ENCODE peak calls at places on chromosomes 13 and 19, in seven cellular contexts. One of them, this sample, is unnamed.

GRCh38 chr19:3374369-3375112 is 8.2 kb downstream of the NFIC start:
- DNase-seq in endothelial cell of umbilical vein: no peak
- DNase-seq in GM23338: no peak
- DNase-seq in GM12878: no peak
- DNase-seq in stomach: peak; percentile 84
- DNase-seq in Panc1: no peak
- DNase-seq in K562: peak; percentile 62
- DNase-seq in this sample: no peak

GRCh38 chr19:35963514-35963913 is 27.3 kb downstream of the LRFN3 start:
- DNase-seq in endothelial cell of umbilical vein: peak; percentile 55
- DNase-seq in GM23338: peak; percentile 92
- DNase-seq in GM12878: no peak
- DNase-seq in stomach: no peak
- DNase-seq in Panc1: no peak
- DNase-seq in K562: peak; percentile 55
- DNase-seq in this sample: no peak

GRCh38 chr13:32142956-32143375 is 111.4 kb downstream of the FRY start:
- DNase-seq in endothelial cell of umbilical vein: peak; percentile 95
- DNase-seq in GM23338: peak; percentile 82
- DNase-seq in GM12878: no peak
- DNase-seq in stomach: no peak
- DNase-seq in Panc1: no peak
- DNase-seq in K562: no peak
- DNase-seq in this sample: no peak

GRCh38 chr13:56659041-56659471 is 481.7 kb upstream of the PRR20A start:
- DNase-seq in endothelial cell of umbilical vein: no peak
- DNase-seq in GM23338: no peak
- DNase-seq in GM12878: no peak
- DNase-seq in stomach: no peak
- DNase-seq in Panc1: no peak
- DNase-seq in K562: no peak
- DNase-seq in this sample: no peak

GRCh38 chr19:31819837-31820236 is 470.6 kb upstream of the TSHZ3 start:
- DNase-seq in endothelial cell of umbilical vein: no peak
- DNase-seq in GM23338: no peak
- DNase-seq in GM12878: no peak
- DNase-seq in stomach: no peak
- DNase-seq in Panc1: no peak
- DNase-seq in K562: no peak
- DNase-seq in this sample: no peak

GRCh38 chr13:41060723-41061074 is 610 bp upstream of the WBP4 start:
- DNase-seq in endothelial cell of umbilical vein: peak; percentile 81
- DNase-seq in GM23338: peak; percentile 76
- DNase-seq in GM12878: peak; percentile 73
- DNase-seq in stomach: peak; percentile 84
- DNase-seq in Panc1: no peak
- DNase-seq in K562: peak; percentile 53
- DNase-seq in this sample: peak; percentile 68

GRCh38 chr13:111344471-111345191 is 24.2 kb downstream of the TEX29 start:
- DNase-seq in endothelial cell of umbilical vein: no peak
- DNase-seq in GM23338: peak; percentile 92
- DNase-seq in GM12878: no peak
- DNase-seq in stomach: peak; percentile 63
- DNase-seq in Panc1: no peak
- DNase-seq in K562: peak; percentile 15
- DNase-seq in this sample: peak; percentile 81

GRCh38 chr13:26914624-26915023 is 154.0 kb upstream of the GPR12 start:
- DNase-seq in endothelial cell of umbilical vein: no peak
- DNase-seq in GM23338: no peak
- DNase-seq in GM12878: peak; percentile 9
- DNase-seq in stomach: no peak
- DNase-seq in Panc1: no peak
- DNase-seq in K562: no peak
- DNase-seq in this sample: no peak

GRCh38 chr19:4911314-4911713 is 2.0 kb downstream of the UHRF1 start:
- DNase-seq in endothelial cell of umbilical vein: no peak
- DNase-seq in GM23338: no peak
- DNase-seq in GM12878: no peak
- DNase-seq in stomach: no peak
- DNase-seq in Panc1: no peak
- DNase-seq in K562: no peak
- DNase-seq in this sample: no peak

GRCh38 chr19:35124098-35125060 is 8.8 kb downstream of the FXYD3 start:
- DNase-seq in endothelial cell of umbilical vein: peak; percentile 89
- DNase-seq in GM23338: peak; percentile 64
- DNase-seq in GM12878: peak; percentile 76
- DNase-seq in stomach: peak; percentile 96
- DNase-seq in Panc1: no peak
- DNase-seq in K562: peak; percentile 99
- DNase-seq in this sample: peak; percentile 95

GRCh38 chr19:8307965-8308866 is at the start of gene CD320:
- DNase-seq in endothelial cell of umbilical vein: peak; percentile 92
- DNase-seq in GM23338: peak; percentile 94
- DNase-seq in GM12878: peak; percentile 63
- DNase-seq in stomach: peak; percentile 93
- DNase-seq in Panc1: peak; percentile 69
- DNase-seq in K562: peak; percentile 92
- DNase-seq in this sample: peak; percentile 89

GRCh38 chr19:20923077-20923871 is at the start of gene ZNF85:
- DNase-seq in endothelial cell of umbilical vein: peak; percentile 94
- DNase-seq in GM23338: peak; percentile 97
- DNase-seq in GM12878: peak; percentile 84
- DNase-seq in stomach: peak; percentile 92
- DNase-seq in Panc1: peak; percentile 76
- DNase-seq in K562: peak; percentile 24
- DNase-seq in this sample: peak; percentile 93

GRCh38 chr13:112984954-112985802 is 16.2 kb downstream of the MCF2L start:
- DNase-seq in endothelial cell of umbilical vein: no peak
- DNase-seq in GM23338: no peak
- DNase-seq in GM12878: no peak
- DNase-seq in stomach: peak; percentile 66
- DNase-seq in Panc1: no peak
- DNase-seq in K562: no peak
- DNase-seq in this sample: peak; percentile 41

GRCh38 chr19:5665781-5666513 is 14.4 kb downstream of the MICOS13 start:
- DNase-seq in endothelial cell of umbilical vein: peak; percentile 59
- DNase-seq in GM23338: peak; percentile 19
- DNase-seq in GM12878: peak; percentile 20
- DNase-seq in stomach: no peak
- DNase-seq in Panc1: no peak
- DNase-seq in K562: peak; percentile 41
- DNase-seq in this sample: no peak

GRCh38 chr13:37775871-37776270 is 93.7 kb downstream of the TRPC4 start:
- DNase-seq in endothelial cell of umbilical vein: no peak
- DNase-seq in GM23338: no peak
- DNase-seq in GM12878: no peak
- DNase-seq in stomach: no peak
- DNase-seq in Panc1: no peak
- DNase-seq in K562: no peak
- DNase-seq in this sample: no peak

GRCh38 chr19:51572415-51572814 is 1.3 kb downstream of the ZNF175 start:
- DNase-seq in endothelial cell of umbilical vein: peak; percentile 49
- DNase-seq in GM23338: no peak
- DNase-seq in GM12878: no peak
- DNase-seq in stomach: no peak
- DNase-seq in Panc1: no peak
- DNase-seq in K562: no peak
- DNase-seq in this sample: no peak

GRCh38 chr13:20702530-20702929 is 969 bp upstream of the IL17D start:
- DNase-seq in endothelial cell of umbilical vein: peak; percentile 28
- DNase-seq in GM23338: no peak
- DNase-seq in GM12878: no peak
- DNase-seq in stomach: no peak
- DNase-seq in Panc1: no peak
- DNase-seq in K562: no peak
- DNase-seq in this sample: no peak

GRCh38 chr19:35347171-35347929 is at the start of gene FFAR1:
- DNase-seq in endothelial cell of umbilical vein: no peak
- DNase-seq in GM23338: no peak
- DNase-seq in GM12878: peak; percentile 96
- DNase-seq in stomach: peak; percentile 15
- DNase-seq in Panc1: no peak
- DNase-seq in K562: peak; percentile 4
- DNase-seq in this sample: no peak

GRCh38 chr19:4310247-4311121 is 6.1 kb downstream of the FSD1 start:
- DNase-seq in endothelial cell of umbilical vein: no peak
- DNase-seq in GM23338: peak; percentile 80
- DNase-seq in GM12878: no peak
- DNase-seq in stomach: no peak
- DNase-seq in Panc1: no peak
- DNase-seq in K562: peak; percentile 96
- DNase-seq in this sample: no peak

GRCh38 chr19:2083174-2083854 is 12.8 kb downstream of the MOB3A start:
- DNase-seq in endothelial cell of umbilical vein: no peak
- DNase-seq in GM23338: no peak
- DNase-seq in GM12878: no peak
- DNase-seq in stomach: no peak
- DNase-seq in Panc1: no peak
- DNase-seq in K562: no peak
- DNase-seq in this sample: no peak
- TF ChIP-seq POLR2AphosphoS5 in endothelial cell of umbilical vein: no peak
- TF ChIP-seq POLR2AphosphoS5 in GM23338: no peak
- TF ChIP-seq POLR2AphosphoS5 in GM12878: peak; percentile 82
- TF ChIP-seq POLR2AphosphoS5 in stomach: no peak
- TF ChIP-seq POLR2AphosphoS5 in Panc1: no peak
- TF ChIP-seq POLR2AphosphoS5 in K562: no peak
- TF ChIP-seq POLR2AphosphoS5 in this sample: no peak

GRCh38 chr13:100879255-100879654 is 204.7 kb upstream of the TMTC4 start:
- DNase-seq in endothelial cell of umbilical vein: no peak
- DNase-seq in GM23338: no peak
- DNase-seq in GM12878: no peak
- DNase-seq in stomach: no peak
- DNase-seq in Panc1: no peak
- DNase-seq in K562: no peak
- DNase-seq in this sample: no peak
- H3K4me3 ChIP-seq in endothelial cell of umbilical vein: no peak overlapping the region
- H3K4me3 ChIP-seq in GM23338: no peak overlapping the region
- H3K4me3 ChIP-seq in GM12878: no peak overlapping the region
- H3K4me3 ChIP-seq in stomach: no peak overlapping the region
- H3K4me3 ChIP-seq in Panc1: no peak overlapping the region
- H3K4me3 ChIP-seq in K562: no peak overlapping the region
- H3K4me3 ChIP-seq in this sample: no peak overlapping the region

GRCh38 chr19:806815-807421 is 9.7 kb downstream of the PTBP1 start:
- DNase-seq in endothelial cell of umbilical vein: no peak
- DNase-seq in GM23338: peak; percentile 25
- DNase-seq in GM12878: no peak
- DNase-seq in stomach: no peak
- DNase-seq in Panc1: no peak
- DNase-seq in K562: no peak
- DNase-seq in this sample: no peak
- TF ChIP-seq POLR2AphosphoS5 in endothelial cell of umbilical vein: no peak
- TF ChIP-seq POLR2AphosphoS5 in GM23338: no peak
- TF ChIP-seq POLR2AphosphoS5 in GM12878: peak; percentile 57
- TF ChIP-seq POLR2AphosphoS5 in stomach: no peak
- TF ChIP-seq POLR2AphosphoS5 in Panc1: no peak
- TF ChIP-seq POLR2AphosphoS5 in K562: no peak
- TF ChIP-seq POLR2AphosphoS5 in this sample: no peak

GRCh38 chr19:1651061-1651547 is 1.3 kb downstream of the TCF3 start:
- DNase-seq in endothelial cell of umbilical vein: peak; percentile 42
- DNase-seq in GM23338: peak; percentile 79
- DNase-seq in GM12878: peak; percentile 56
- DNase-seq in stomach: no peak
- DNase-seq in Panc1: no peak
- DNase-seq in K562: no peak
- DNase-seq in this sample: no peak

GRCh38 chr19:1650627-1651009 is 1.8 kb downstream of the TCF3 start:
- DNase-seq in endothelial cell of umbilical vein: peak; percentile 8
- DNase-seq in GM23338: peak; percentile 72
- DNase-seq in GM12878: no peak
- DNase-seq in stomach: no peak
- DNase-seq in Panc1: no peak
- DNase-seq in K562: peak; percentile 55
- DNase-seq in this sample: no peak

GRCh38 chr19:1648156-1648925 is 4.1 kb downstream of the TCF3 start:
- DNase-seq in endothelial cell of umbilical vein: no peak
- DNase-seq in GM23338: no peak
- DNase-seq in GM12878: peak; percentile 84
- DNase-seq in stomach: no peak
- DNase-seq in Panc1: no peak
- DNase-seq in K562: no peak
- DNase-seq in this sample: no peak

GRCh38 chr19:1648926-1649541 is 3.4 kb downstream of the TCF3 start:
- DNase-seq in endothelial cell of umbilical vein: no peak
- DNase-seq in GM23338: no peak
- DNase-seq in GM12878: no peak
- DNase-seq in stomach: no peak
- DNase-seq in Panc1: no peak
- DNase-seq in K562: no peak
- DNase-seq in this sample: no peak

DNA sequence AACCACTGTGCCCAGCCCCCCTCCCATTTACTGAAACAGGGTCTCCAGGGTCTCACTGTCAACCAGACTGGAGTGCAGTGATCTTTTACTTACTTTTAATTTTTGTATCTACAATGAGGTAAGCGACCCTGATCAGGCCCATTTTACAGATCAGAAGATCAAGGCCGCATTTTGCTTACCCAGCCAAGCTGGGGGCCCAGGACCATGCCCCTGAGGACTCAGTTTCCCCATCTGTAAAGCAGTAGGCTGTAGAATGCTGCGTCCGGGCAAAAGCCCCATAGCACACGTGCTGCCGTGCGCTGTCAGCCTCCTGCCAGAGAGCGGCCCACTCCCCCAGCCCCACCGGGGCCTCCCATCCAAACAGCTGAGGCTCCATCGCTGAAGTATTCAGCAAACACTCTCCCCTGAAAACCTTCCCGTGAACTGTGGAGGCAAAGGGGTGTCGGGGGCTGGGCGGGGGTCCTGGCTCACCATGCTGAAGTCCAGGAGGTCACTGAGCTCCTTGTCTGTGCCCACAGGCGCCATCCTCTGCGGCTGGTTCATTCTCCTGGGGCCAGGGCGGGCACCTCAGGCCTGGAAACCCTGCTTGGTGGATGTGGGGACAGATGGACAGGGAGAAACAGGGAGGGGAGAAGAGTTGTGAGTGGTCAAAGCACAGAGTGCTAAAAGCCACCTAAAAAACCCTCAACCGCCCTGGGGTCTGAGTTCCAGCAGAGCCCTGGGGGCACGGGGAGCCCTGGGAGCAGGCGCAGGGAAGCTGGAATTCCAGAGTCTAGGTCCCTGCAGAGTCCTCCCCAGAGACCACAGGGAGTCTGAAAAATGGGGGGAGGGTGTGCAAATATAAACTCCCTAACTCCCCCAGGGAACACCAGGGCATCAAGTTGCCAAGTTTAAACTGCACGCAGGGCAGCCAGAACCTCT is 2.4 kb downstream of the TCF3 start:
- DNase-seq in endothelial cell of umbilical vein: no peak
- DNase-seq in GM23338: no peak
- DNase-seq in GM12878: no peak
- DNase-seq in stomach: no peak
- DNase-seq in Panc1: no peak
- DNase-seq in K562: no peak
- DNase-seq in this sample: no peak
- H3K4me3 ChIP-seq in endothelial cell of umbilical vein: peak overlapping the region; percentile 89
- H3K4me3 ChIP-seq in GM23338: peak overlapping the region; percentile 92
- H3K4me3 ChIP-seq in GM12878: peak overlapping the region; percentile 91
- H3K4me3 ChIP-seq in stomach: peak overlapping the region; percentile 76
- H3K4me3 ChIP-seq in Panc1: peak overlapping the region; percentile 68
- H3K4me3 ChIP-seq in K562: peak overlapping the region; percentile 79
- H3K4me3 ChIP-seq in this sample: no peak overlapping the region

GRCh38 chr19:810077-810855 is 11.5 kb downstream of the PLPPR3 start:
- DNase-seq in endothelial cell of umbilical vein: no peak
- DNase-seq in GM23338: peak; percentile 21
- DNase-seq in GM12878: no peak
- DNase-seq in stomach: no peak
- DNase-seq in Panc1: no peak
- DNase-seq in K562: peak; percentile 48
- DNase-seq in this sample: no peak
- TF ChIP-seq POLR2AphosphoS5 in endothelial cell of umbilical vein: no peak
- TF ChIP-seq POLR2AphosphoS5 in GM23338: no peak
- TF ChIP-seq POLR2AphosphoS5 in GM12878: peak; percentile 67
- TF ChIP-seq POLR2AphosphoS5 in stomach: no peak
- TF ChIP-seq POLR2AphosphoS5 in Panc1: no peak
- TF ChIP-seq POLR2AphosphoS5 in K562: no peak
- TF ChIP-seq POLR2AphosphoS5 in this sample: no peak

This sample was measured in prostate gland.